ENCODE peak calls at places on chromosomes 6 and 20, in nine cellular contexts. F, G, V, L, C, Q, A, X and O are unnamed samples.

GRCh38 chr6:39260451-39260850 is 31.2 kb upstream of the KCNK5 start:
- DNase-seq in G (no peak), V (no peak), L (peak; percentile 2), A (no peak), Q (peak; percentile 52), C (no peak), X (no peak), F (no peak), O (no peak)

GRCh38 chr6:149393002-149393679 is 6.9 kb upstream of the SUMO4 start:
- DNase-seq in L (peak; percentile 55), X (no peak), C (no peak), F (no peak), G (no peak), A (no peak), V (no peak), Q (no peak), O (no peak)

GRCh38 chr6:11263185-11263817 is 30.8 kb upstream of the NEDD9 start:
- DNase-seq in G (no peak), F (peak; percentile 73), A (no peak), X (peak; percentile 46), V (peak; percentile 73), L (peak; percentile 83), Q (no peak), C (peak; percentile 47), O (peak; percentile 43)

GRCh38 chr6:164882236-164882635 is 427.2 kb downstream of the C6orf118 start:
- DNase-seq in X (no peak), A (no peak), F (no peak), G (no peak), Q (no peak), V (no peak), L (no peak), C (no peak), O (no peak)

GRCh38 chr6:132122176-132122575 is 171.0 kb upstream of the CCN2 start:
- DNase-seq in X (no peak), A (no peak), G (no peak), Q (no peak), V (no peak), F (no peak), L (no peak), C (no peak), O (no peak)

GRCh38 chr20:56621730-56622129 is 7.4 kb upstream of the TFAP2C start:
- DNase-seq in L (no peak), A (no peak), X (no peak), Q (no peak), G (no peak), V (no peak), F (no peak), C (no peak), O (no peak)

GRCh38 chr6:20936949-20937348 is 402.7 kb downstream of the CDKAL1 start:
- DNase-seq in G (no peak), Q (no peak), A (no peak), V (no peak), L (no peak), F (no peak), C (no peak), X (no peak), O (no peak)

GRCh38 chr20:58223358-58223941 is 5.0 kb downstream of the ANKRD60 start:
- DNase-seq in Q (no peak), C (no peak), X (no peak), V (no peak), L (no peak), F (no peak), A (no peak), G (no peak), O (no peak)

GRCh38 chr6:4309540-4309939 is 174.2 kb upstream of the ECI2 start:
- DNase-seq in X (no peak), A (no peak), C (no peak), L (no peak), Q (no peak), V (no peak), F (no peak), G (no peak), O (no peak)

GRCh38 chr6:4305056-4305455 is 169.7 kb upstream of the ECI2 start:
- DNase-seq in X (no peak), C (no peak), G (no peak), A (no peak), F (no peak), V (no peak), Q (no peak), L (no peak), O (no peak)

GRCh38 chr6:4303638-4304037 is 168.3 kb upstream of the ECI2 start:
- DNase-seq in A (no peak), G (no peak), C (no peak), X (no peak), Q (no peak), F (no peak), V (no peak), L (no peak), O (no peak)

GRCh38 chr6:4311976-4312860 is 176.8 kb upstream of the ECI2 start:
- DNase-seq in C (no peak), L (no peak), F (no peak), V (no peak), G (no peak), X (no peak), A (no peak), Q (no peak), O (no peak)

DNA sequence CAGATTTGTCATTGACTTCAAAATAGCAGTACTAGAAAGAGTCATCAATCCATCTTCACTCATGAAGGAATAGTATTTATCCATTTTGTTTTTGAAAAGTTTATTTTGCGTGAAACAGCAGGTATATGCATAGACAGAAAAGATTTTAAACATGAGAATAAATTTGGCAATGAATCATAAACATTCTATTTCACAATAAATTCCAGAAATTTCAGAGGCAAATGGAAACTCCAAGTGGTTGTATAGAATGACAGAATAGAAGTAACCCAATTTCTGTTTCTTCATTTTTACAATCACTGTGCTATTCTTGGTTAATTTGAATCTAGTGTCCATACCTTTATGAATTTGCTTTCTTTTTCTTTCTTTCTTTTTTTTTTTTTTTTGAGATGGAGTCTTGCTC is 173.0 kb upstream of the ECI2 start:
- DNase-seq in Q (no peak), X (no peak), F (no peak), V (no peak), C (no peak), L (no peak), A (no peak), G (no peak), O (no peak)
- TF ChIP-seq CTCF in Q (no peak), X (no peak), F (no peak), V (no peak), C (no peak), L (no peak), A (no peak), G (no peak), O (no peak)

GRCh38 chr20:11101243-11101642 is 427.4 kb upstream of the JAG1 start:
- DNase-seq in V (no peak), X (no peak), Q (no peak), L (peak; percentile 35), A (no peak), C (no peak), G (no peak), F (no peak), O (no peak)

GRCh38 chr20:11094196-11094595 is 420.4 kb upstream of the JAG1 start:
- DNase-seq in C (no peak), V (no peak), A (no peak), G (no peak), F (no peak), X (no peak), L (no peak), Q (no peak), O (no peak)

GRCh38 chr20:11101696-11102095 is 427.9 kb upstream of the JAG1 start:
- DNase-seq in L (no peak), G (no peak), F (no peak), C (no peak), V (no peak), Q (no peak), X (no peak), A (no peak), O (no peak)

GRCh38 chr20:11094711-11095110 is 420.9 kb upstream of the JAG1 start:
- DNase-seq in L (no peak), X (no peak), V (no peak), C (no peak), Q (no peak), F (no peak), A (no peak), G (no peak), O (no peak)

DNA sequence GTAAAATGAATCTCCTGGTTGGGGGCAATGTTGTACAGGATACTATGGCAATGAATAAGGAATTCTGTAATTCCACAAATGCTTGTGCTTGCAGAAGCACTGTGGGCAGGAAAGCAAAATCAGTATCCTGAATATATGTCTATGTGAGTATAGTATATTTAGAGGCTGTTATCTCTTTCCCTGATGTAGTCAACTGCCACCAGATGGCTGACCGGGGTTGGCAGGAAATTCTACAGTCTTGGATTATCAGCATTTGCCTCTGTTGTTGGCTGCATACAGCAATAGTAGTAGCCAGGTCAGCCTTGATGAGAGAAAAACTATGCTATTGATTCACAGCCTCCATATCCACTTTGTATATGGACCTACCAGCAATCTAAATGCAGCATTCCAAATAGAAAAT is 425.1 kb upstream of the JAG1 start:
- DNase-seq in A (no peak), Q (peak; percentile 11), C (no peak), X (no peak), V (peak; percentile 11), L (no peak), G (no peak), F (no peak), O (no peak)
- TF ChIP-seq CTCF in A (no peak), Q (peak; percentile 11), C (no peak), X (peak; percentile 41), V (no peak), L (peak; percentile 24), G (no peak), F (no peak), O (no peak)

DNA sequence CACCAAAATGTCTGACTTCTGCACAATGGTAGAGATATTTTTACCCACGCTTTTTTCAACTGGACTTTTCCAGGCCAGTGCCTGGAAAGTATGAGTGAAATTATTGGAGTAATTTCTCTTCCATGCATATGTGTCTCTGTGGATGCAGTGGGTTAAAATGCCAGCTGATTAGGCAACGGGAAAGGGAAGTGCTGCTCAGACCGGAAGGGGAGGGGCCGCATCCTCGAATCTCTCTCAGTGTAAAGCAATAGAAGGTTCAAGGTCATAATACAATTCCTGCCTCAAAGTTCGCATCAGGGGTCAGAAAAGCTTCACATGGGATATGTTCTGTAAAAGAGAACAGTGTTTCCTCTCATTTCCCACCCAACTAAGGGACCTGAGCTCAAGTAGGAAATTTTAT is 89.7 kb upstream of the MTHFD1L start:
- DNase-seq in Q (no peak), X (no peak), A (no peak), V (no peak), C (no peak), G (no peak), L (no peak), F (no peak), O (no peak)
- TF ChIP-seq CTCF in Q (no peak), X (no peak), A (no peak), V (no peak), C (no peak), G (no peak), L (no peak), F (no peak), O (no peak)

DNA sequence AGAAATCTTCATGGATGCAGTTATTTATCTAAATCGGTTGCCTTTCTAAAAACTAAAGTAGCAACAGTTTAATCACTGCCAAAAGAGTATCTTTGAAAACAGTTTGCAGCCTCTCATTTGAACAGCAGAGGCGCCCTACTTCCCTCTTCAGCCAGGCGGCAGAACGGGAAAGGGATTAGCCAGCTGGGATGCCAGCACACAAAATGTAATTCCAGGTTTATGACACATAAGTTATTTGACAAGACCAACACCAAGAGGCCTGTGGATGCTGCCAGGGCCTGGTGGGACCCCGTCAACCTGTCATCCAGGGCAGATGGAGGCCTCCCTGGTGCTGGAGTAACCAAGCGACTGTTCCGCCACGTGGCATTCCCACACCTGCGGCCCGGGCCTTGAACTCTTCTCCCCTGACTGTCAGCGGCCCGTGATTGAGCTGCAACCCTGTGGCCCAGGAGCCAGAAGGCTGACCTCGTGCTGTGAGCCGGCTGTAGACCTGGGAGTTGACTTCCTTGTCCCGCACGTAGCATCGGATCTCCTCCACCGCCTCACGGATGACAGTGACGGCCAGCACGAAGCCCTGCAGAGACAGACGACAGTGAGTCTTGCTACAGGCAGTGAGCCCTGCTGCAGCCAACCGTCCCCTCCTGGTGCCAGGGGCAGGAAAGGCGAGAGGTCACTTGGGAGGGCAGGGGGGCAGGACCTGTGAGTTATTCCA is 55.5 kb downstream of the ATP9A start:
- DNase-seq in G (no peak), F (no peak), C (peak; percentile 26), X (peak; percentile 16), A (no peak), Q (no peak), L (peak; percentile 30), V (peak; percentile 47), O (no peak)
- TF ChIP-seq CTCF in G (no peak), F (no peak), C (peak; percentile 25), X (peak; percentile 56), A (peak; percentile 55), Q (peak; percentile 9), L (peak; percentile 41), V (peak; percentile 42), O (peak; percentile 57)